ENCODE peak calls at places on chromosomes 2 and 18, in ten cellular contexts. B is tibial nerve, X is SK-N-SH, E is uterus, L is mesendoderm, T is aorta, N is neural progenitor cell, Q is small intestine, C is transverse colon, K is HCT116. H is an unnamed sample. For H3K27me3, the result is how much of the 10 kb centered on the place peaks cover.

GRCh38 chr2:157058161-157058560 is 199.3 kb upstream of the GALNT5 start:
- DNase-seq in E (no peak), C (no peak), L (no peak), T (no peak), Q (no peak), B (no peak), N (no peak), K (no peak), X (no peak), H (peak)

GRCh38 chr2:164911832-164912231 is 43.5 kb downstream of the SLC38A11 start:
- DNase-seq in B (no peak), L (no peak), C (no peak), X (no peak), E (no peak), K (no peak), Q (peak), T (no peak), N (no peak), H (no peak)

GRCh38 chr2:29196792-29197788 is 81.9 kb downstream of the CLIP4 start:
- DNase-seq in Q (peak), K (peak), B (peak), X (peak), T (peak), L (peak), E (peak), N (peak), C (peak), H (peak)

GRCh38 chr18:23995180-23995579 is 19.4 kb upstream of the TTC39C start:
- DNase-seq in X (no peak), B (no peak), N (no peak), C (no peak), Q (no peak), K (no peak), L (no peak), T (no peak), E (no peak), H (no peak)

GRCh38 chr18:58213931-58214431 is 170.0 kb downstream of the NEDD4L start:
- DNase-seq in X (no peak), T (no peak), N (no peak), E (no peak), K (no peak), B (no peak), C (no peak), L (peak), Q (no peak), H (no peak)

GRCh38 chr18:58608216-58608615 is 20.7 kb downstream of the ALPK2 start:
- DNase-seq in T (no peak), N (no peak), C (no peak), E (no peak), X (no peak), K (no peak), Q (no peak), L (no peak), B (no peak), H (no peak)

GRCh38 chr2:74583504-74583903 is 29.0 kb downstream of the DOK1 start:
- DNase-seq in T (no peak), X (no peak), E (no peak), L (peak), B (no peak), N (no peak), Q (no peak), C (no peak), K (peak), H (peak)

GRCh38 chr2:161122772-161123530 is 37.3 kb upstream of the TANK start:
- DNase-seq in Q (peak), E (peak), C (peak), T (peak), B (peak), K (peak), L (peak), X (no peak), N (no peak), H (peak)

GRCh38 chr2:147096671-147097070 is 748.2 kb upstream of the ACVR2A start:
- DNase-seq in L (no peak), E (no peak), K (no peak), N (no peak), Q (no peak), X (no peak), C (no peak), B (no peak), T (no peak), H (no peak)

GRCh38 chr2:197946562-197946961 is 142.2 kb downstream of the PLCL1 start:
- DNase-seq in Q (no peak), K (no peak), L (peak), B (no peak), E (peak), C (no peak), X (no peak), N (peak), T (no peak), H (peak)

GRCh38 chr18:23106575-23106974 is 28.7 kb upstream of the CABLES1 start:
- DNase-seq in K (peak), L (peak), B (no peak), T (peak), C (peak), Q (peak), X (no peak), N (no peak), E (no peak), H (peak)

GRCh38 chr2:201580486-201580885 is 62.8 kb downstream of the TMEM237 start:
- DNase-seq in K (no peak), L (no peak), T (no peak), E (no peak), C (no peak), X (no peak), Q (no peak), B (no peak), N (no peak), H (no peak)

GRCh38 chr2:86298411-86299390 is 38.7 kb downstream of the REEP1 start:
- DNase-seq in N (peak), C (no peak), B (no peak), L (peak), T (no peak), E (no peak), Q (no peak), X (peak), K (no peak), H (peak)

GRCh38 chr2:174704647-174705046 is 59.6 kb downstream of the CHRNA1 start:
- DNase-seq in T (no peak), B (no peak), C (no peak), K (no peak), E (no peak), X (no peak), N (no peak), Q (no peak), L (no peak), H (no peak)

GRCh38 chr2:181742908-181743722 is 62.8 kb upstream of the NEUROD1 start:
- DNase-seq in N (peak), E (peak), C (peak), T (no peak), L (peak), K (peak), X (peak), Q (peak), B (peak), H (peak)

GRCh38 chr2:241506793-241507429 is 1.5 kb downstream of the STK25 start:
- DNase-seq in X (no peak), Q (no peak), T (no peak), E (no peak), C (no peak), L (peak), K (no peak), N (no peak), B (no peak), H (no peak)

GRCh38 chr2:241503776-241504392 is 4.5 kb downstream of the STK25 start:
- DNase-seq in Q (no peak), K (no peak), L (no peak), X (peak), N (no peak), T (no peak), B (no peak), C (no peak), E (no peak), H (no peak)

GRCh38 chr2:241507430-241508239 is 749 bp downstream of the STK25 start:
- DNase-seq in Q (peak), N (peak), E (no peak), B (no peak), K (no peak), C (peak), T (no peak), L (peak), X (peak), H (peak)

GRCh38 chr2:241505086-241505780 is 3.2 kb downstream of the STK25 start:
- DNase-seq in E (no peak), L (no peak), X (peak), B (no peak), C (no peak), T (no peak), Q (no peak), N (no peak), K (no peak), H (no peak)

DNA sequence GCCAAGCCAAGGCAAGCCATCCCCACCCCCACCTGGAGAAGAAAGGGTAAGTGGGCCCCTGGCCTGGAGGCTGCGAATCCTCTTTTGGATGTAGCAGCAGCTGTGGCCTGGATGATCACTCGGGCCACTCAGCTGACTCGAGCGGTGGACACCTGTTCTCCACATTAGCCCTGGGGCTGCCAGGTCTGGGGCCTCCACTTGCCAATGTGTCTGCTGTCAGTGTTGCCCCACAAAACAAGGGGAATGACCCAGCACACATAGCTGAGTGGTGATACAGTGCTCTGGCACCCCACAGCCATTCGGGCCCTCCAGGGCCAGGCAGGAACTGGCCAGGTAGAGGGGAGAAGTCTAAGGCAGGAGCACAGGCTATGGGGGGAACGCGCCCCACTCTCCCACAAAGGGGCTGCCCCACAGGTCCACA is 2.6 kb downstream of the STK25 start:
- DNase-seq in N (no peak), L (no peak), X (peak), B (no peak), T (no peak), K (no peak), Q (no peak), E (no peak), C (no peak), H (peak)
- H3K4me3 ChIP-seq in N (no peak), L (no peak), X (no peak), B (no peak), T (no peak), K (no peak), Q (no peak), E (no peak), C (no peak), H (no peak)

GRCh38 chr2:45156605-45157004 is 147.4 kb upstream of the SIX2 start:
- DNase-seq in L (no peak), C (no peak), Q (no peak), N (no peak), E (no peak), T (no peak), K (no peak), B (no peak), X (peak), H (no peak)

GRCh38 chr2:45154606-45155155 is 145.4 kb upstream of the SIX2 start:
- DNase-seq in X (no peak), E (no peak), N (no peak), B (no peak), Q (no peak), T (no peak), K (no peak), C (no peak), L (no peak), H (no peak)

GRCh38 chr2:45152691-45153090 is 143.4 kb upstream of the SIX2 start:
- DNase-seq in T (no peak), L (no peak), X (no peak), C (no peak), N (no peak), B (no peak), Q (no peak), K (no peak), E (no peak), H (peak)

GRCh38 chr2:45154144-45154543 is 144.9 kb upstream of the SIX2 start:
- DNase-seq in E (no peak), X (no peak), K (no peak), L (no peak), T (no peak), Q (no peak), C (no peak), B (no peak), N (no peak), H (no peak)

GRCh38 chr2:45153126-45153525 is 143.9 kb upstream of the SIX2 start:
- DNase-seq in N (no peak), C (no peak), L (no peak), K (no peak), Q (no peak), B (no peak), E (no peak), T (no peak), X (no peak), H (peak)
- H3K27ac ChIP-seq in N (no peak), C (no peak), L (no peak), K (no peak), Q (no peak), B (no peak), E (no peak), T (no peak), X (no peak), H (peak)

DNA sequence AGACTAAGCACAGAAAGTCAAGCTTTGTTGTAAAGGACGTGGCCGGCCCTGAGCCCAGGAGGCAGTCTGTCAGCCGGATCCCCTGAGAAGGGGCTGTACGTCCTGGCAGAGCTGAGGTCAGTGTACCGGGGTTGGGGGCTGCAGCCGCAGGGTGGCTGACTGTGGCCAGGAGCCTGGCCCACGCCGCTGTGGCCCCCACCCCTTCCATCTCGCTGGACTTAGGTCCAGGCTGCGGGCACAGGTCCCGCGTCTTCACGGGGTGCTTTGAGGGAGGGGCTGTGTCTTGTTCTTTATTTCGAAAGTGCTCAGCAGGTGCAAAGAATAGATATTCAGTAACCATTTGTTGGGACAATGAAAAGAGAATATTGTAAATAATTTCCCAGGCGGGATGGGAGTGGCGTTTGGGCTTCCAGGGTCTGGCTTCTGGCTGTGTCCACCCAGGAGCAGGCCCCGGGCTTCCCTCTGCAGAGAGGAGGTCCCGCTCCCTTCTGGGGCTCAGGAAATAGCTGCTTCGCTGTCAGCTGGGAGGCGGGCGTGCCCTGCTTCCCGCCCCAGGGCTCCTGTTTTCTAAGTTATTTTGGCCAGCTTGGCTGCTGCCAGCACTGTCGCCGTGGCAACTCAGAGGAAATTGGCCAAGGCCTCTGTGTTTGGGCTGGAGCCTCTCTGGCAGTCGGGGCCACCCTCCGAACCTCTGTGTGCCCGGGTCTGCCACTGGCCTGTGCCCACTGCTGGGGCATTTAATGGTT is 7.4 kb downstream of the NFATC1 start:
- DNase-seq in K (no peak), T (peak), E (peak), L (no peak), Q (no peak), B (peak), C (peak), X (no peak), N (no peak), H (peak)
- H3K27me3 ChIP-seq in K (under half), T (under half), E (under half), L (under half), Q (under half), B (under half), C (under half), X (half or more), N (under half), H (under half)

GRCh38 chr18:11956371-11957308 is 24.7 kb upstream of the IMPA2 start:
- DNase-seq in K (no peak), T (no peak), E (no peak), L (no peak), C (no peak), B (no peak), Q (no peak), X (no peak), N (no peak), H (no peak)

GRCh38 chr18:11951390-11951851 is 29.9 kb upstream of the IMPA2 start:
- DNase-seq in E (no peak), T (no peak), Q (no peak), N (peak), C (no peak), K (no peak), X (no peak), L (peak), B (no peak), H (peak)

GRCh38 chr18:11953113-11953512 is 28.2 kb upstream of the IMPA2 start:
- DNase-seq in Q (no peak), C (no peak), T (no peak), B (no peak), K (no peak), L (no peak), E (no peak), X (no peak), N (no peak), H (no peak)

GRCh38 chr18:11957636-11958035 is 23.7 kb upstream of the IMPA2 start:
- DNase-seq in Q (no peak), K (no peak), B (no peak), E (no peak), C (no peak), X (no peak), N (no peak), T (no peak), L (no peak), H (no peak)

GRCh38 chr18:11955299-11956029 is 25.8 kb upstream of the IMPA2 start:
- DNase-seq in B (no peak), K (no peak), E (peak), N (no peak), C (peak), T (peak), Q (no peak), L (peak), X (no peak), H (peak)
- H3K4me3 ChIP-seq in B (no peak), K (no peak), E (no peak), N (no peak), C (no peak), T (no peak), Q (no peak), L (no peak), X (no peak), H (peak)